ENCODE peak calls at places on chromosomes 12 and 14, in nine cellular contexts. X is mesenchymal stem cell, R is astrocyte of the spinal cord, O is lung, D is MM.1S, Y is astrocyte, Z is tibial nerve, F is SJSA1, C is AG04450. S is an unnamed sample.
A peak's percentile ranks its signal among the peaks of the same experiment; 100 is the strongest.

GRCh38 chr12:96237035-96237434 is 42.9 kb downstream of the ELK3 start:
- DNase-seq in X (no peak), R (peak; percentile 47), O (no peak), D (no peak), Y (peak; percentile 47), Z (no peak), F (no peak), C (no peak), S (no peak)

GRCh38 chr12:78473136-78473535 is 391.4 kb upstream of the SYT1 start:
- DNase-seq in X (no peak), R (peak; percentile 35), O (no peak), D (no peak), Y (peak; percentile 60), Z (no peak), F (no peak), C (no peak), S (peak; percentile 31)

GRCh38 chr14:96806836-96807235 is 9.7 kb downstream of the VRK1 start:
- DNase-seq in X (peak; percentile 61), R (no peak), O (no peak), D (no peak), Y (no peak), Z (no peak), F (no peak), C (no peak), S (no peak)

GRCh38 chr12:103771466-103771865 is 69.6 kb downstream of the NT5DC3 start:
- DNase-seq in X (peak; percentile 60), R (peak; percentile 35), O (peak; percentile 36), D (no peak), Y (peak; percentile 6), Z (no peak), F (peak; percentile 62), C (no peak), S (no peak)

GRCh38 chr14:64762044-64763034 is 58.1 kb downstream of the PLEKHG3 start:
- DNase-seq in X (peak; percentile 91), R (peak; percentile 93), O (peak; percentile 57), D (no peak), Y (peak; percentile 92), Z (peak; percentile 69), F (peak; percentile 81), C (peak; percentile 93), S (peak; percentile 92)

GRCh38 chr12:69884386-69884785 is 59.4 kb downstream of the MYRFL start:
- DNase-seq in X (no peak), R (no peak), O (no peak), D (no peak), Y (no peak), Z (no peak), F (no peak), C (no peak), S (no peak)

GRCh38 chr14:56160058-56160457 is 41.8 kb downstream of the PELI2 start:
- DNase-seq in X (no peak), R (no peak), O (no peak), D (no peak), Y (no peak), Z (no peak), F (no peak), C (no peak), S (no peak)

GRCh38 chr12:101935769-101936741 is 58.7 kb downstream of the DRAM1 start:
- DNase-seq in X (peak; percentile 94), R (peak; percentile 86), O (no peak), D (peak; percentile 91), Y (peak; percentile 97), Z (peak; percentile 21), F (no peak), C (peak; percentile 93), S (peak; percentile 81)

GRCh38 chr14:103329421-103330347 is 4.4 kb upstream of the EIF5 start:
- DNase-seq in X (no peak), R (no peak), O (peak; percentile 73), D (no peak), Y (peak; percentile 11), Z (no peak), F (no peak), C (no peak), S (no peak)

GRCh38 chr14:54001189-54001878 is 44.7 kb upstream of the BMP4 start:
- DNase-seq in X (no peak), R (no peak), O (no peak), D (no peak), Y (peak; percentile 42), Z (no peak), F (no peak), C (no peak), S (no peak)

GRCh38 chr12:3262466-3262865 is 185.3 kb downstream of the TSPAN9 start:
- DNase-seq in X (no peak), R (no peak), O (no peak), D (no peak), Y (no peak), Z (no peak), F (no peak), C (no peak), S (no peak)

GRCh38 chr14:54882521-54882920 is 20.1 kb downstream of the GCH1 start:
- DNase-seq in X (no peak), R (no peak), O (no peak), D (no peak), Y (no peak), Z (no peak), F (no peak), C (no peak), S (no peak)

GRCh38 chr14:68369289-68369925 is 423.5 kb downstream of the ZFP36L1 start:
- DNase-seq in X (no peak), R (no peak), O (no peak), D (no peak), Y (no peak), Z (no peak), F (no peak), C (no peak), S (no peak)

GRCh38 chr14:68366656-68367055 is 426.2 kb downstream of the ZFP36L1 start:
- DNase-seq in X (no peak), R (no peak), O (no peak), D (no peak), Y (no peak), Z (no peak), F (no peak), C (no peak), S (no peak)

GRCh38 chr14:68367444-68368014 is 425.3 kb downstream of the ZFP36L1 start:
- DNase-seq in X (peak; percentile 66), R (no peak), O (no peak), D (no peak), Y (peak; percentile 47), Z (no peak), F (no peak), C (no peak), S (no peak)

GRCh38 chr14:68372363-68372762 is 420.5 kb downstream of the ZFP36L1 start:
- DNase-seq in X (no peak), R (no peak), O (no peak), D (no peak), Y (no peak), Z (no peak), F (no peak), C (no peak), S (no peak)

GRCh38 chr14:68368850-68369249 is 424.0 kb downstream of the ZFP36L1 start:
- DNase-seq in X (no peak), R (no peak), O (no peak), D (no peak), Y (no peak), Z (no peak), F (no peak), C (no peak), S (no peak)
- H3K4me3 ChIP-seq in X (no peak overlapping the region), R (no peak overlapping the region), O (no peak overlapping the region), D (no peak overlapping the region), Y (no peak overlapping the region), Z (no peak overlapping the region), F (no peak overlapping the region), C (no peak overlapping the region), S (no peak overlapping the region)

GRCh38 chr14:50757702-50758101 is 73.3 kb downstream of the NIN start:
- DNase-seq in X (no peak), R (no peak), O (no peak), D (no peak), Y (no peak), Z (no peak), F (no peak), C (no peak), S (no peak)

GRCh38 chr14:50758945-50759344 is 72.0 kb downstream of the NIN start:
- DNase-seq in X (peak; percentile 38), R (no peak), O (no peak), D (no peak), Y (no peak), Z (no peak), F (no peak), C (no peak), S (no peak)

GRCh38 chr14:50759800-50760543 is 71.0 kb downstream of the NIN start:
- DNase-seq in X (no peak), R (no peak), O (no peak), D (no peak), Y (no peak), Z (no peak), F (no peak), C (no peak), S (no peak)

GRCh38 chr14:50758279-50758678 is 72.7 kb downstream of the NIN start:
- DNase-seq in X (no peak), R (no peak), O (no peak), D (no peak), Y (no peak), Z (no peak), F (no peak), C (no peak), S (no peak)

GRCh38 chr14:50756300-50756699 is 74.7 kb downstream of the NIN start:
- DNase-seq in X (no peak), R (no peak), O (no peak), D (no peak), Y (no peak), Z (no peak), F (no peak), C (no peak), S (no peak)
- H3K4me3 ChIP-seq in X (no peak overlapping the region), R (no peak overlapping the region), O (no peak overlapping the region), D (no peak overlapping the region), Y (no peak overlapping the region), Z (no peak overlapping the region), F (no peak overlapping the region), C (no peak overlapping the region), S (no peak overlapping the region)

DNA sequence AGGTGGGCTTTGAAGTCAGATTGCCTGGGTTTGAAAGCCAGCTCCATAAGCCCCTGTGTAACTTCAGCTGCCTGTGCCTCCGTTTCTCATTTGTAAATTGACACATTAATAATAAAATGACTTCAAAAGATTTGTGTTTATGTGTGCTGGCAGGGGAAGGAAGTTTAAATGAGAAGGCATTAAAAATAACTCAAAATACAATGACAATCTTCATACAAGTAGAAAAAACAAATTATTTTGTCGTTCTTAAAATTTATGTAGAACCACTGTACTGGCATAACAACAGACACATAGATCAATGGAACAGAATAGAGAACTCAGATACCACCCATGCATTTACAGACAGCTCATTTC is 83.0 kb downstream of the PPM1A start:
- DNase-seq in X (no peak), R (no peak), O (no peak), D (no peak), Y (no peak), Z (no peak), F (no peak), C (no peak), S (no peak)
- H3K4me3 ChIP-seq in X (no peak overlapping the region), R (no peak overlapping the region), O (no peak overlapping the region), D (peak overlapping the region; percentile 66), Y (no peak overlapping the region), Z (peak overlapping the region; percentile 51), F (no peak overlapping the region), C (no peak overlapping the region), S (no peak overlapping the region)

DNA sequence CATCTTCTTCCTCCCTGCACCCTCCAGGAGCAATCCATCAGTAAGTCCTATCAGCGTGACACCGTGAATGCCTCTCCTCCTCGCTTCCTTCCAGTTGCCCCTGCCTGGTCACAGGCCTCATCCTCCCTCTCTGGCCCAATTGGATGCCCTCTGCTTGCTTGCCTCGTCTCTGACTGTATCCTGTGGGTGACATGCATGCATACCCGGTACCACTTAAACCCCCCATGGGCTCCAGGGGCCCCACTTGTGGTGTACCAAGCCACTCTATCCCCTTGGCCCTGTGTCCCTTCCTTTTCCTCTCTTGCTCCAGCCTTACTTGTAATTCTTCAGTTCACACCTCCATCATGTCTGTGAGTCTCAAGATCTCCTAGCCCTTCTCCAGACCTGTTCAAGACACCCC is 106.0 kb upstream of the RTL1 start:
- DNase-seq in X (no peak), R (no peak), O (peak; percentile 19), D (no peak), Y (no peak), Z (no peak), F (no peak), C (no peak), S (no peak)
- H3K4me3 ChIP-seq in X (no peak overlapping the region), R (no peak overlapping the region), O (no peak overlapping the region), D (no peak overlapping the region), Y (no peak overlapping the region), Z (no peak overlapping the region), F (no peak overlapping the region), C (no peak overlapping the region), S (no peak overlapping the region)